ENCODE peak calls at places on chromosomes 2 and 18, in six cellular contexts. One of them, this sample, is unnamed.

GRCh38 chr2:21317131-21317530 is 193.4 kb downstream of the TDRD15 start:
- DNase-seq in neural progenitor cell: peak
- DNase-seq in substantia nigra: peak
- DNase-seq in CD4-positive, alpha-beta T cell: no peak
- DNase-seq in effector memory CD8-positive, alpha-beta T cell: no peak
- DNase-seq in GM13976: peak
- DNase-seq in this sample: no peak

GRCh38 chr2:46878886-46879285 is 36.7 kb downstream of the MCFD2 start:
- DNase-seq in substantia nigra: peak
- DNase-seq in GM13976: no peak
- DNase-seq in neural progenitor cell: peak
- DNase-seq in CD4-positive, alpha-beta T cell: no peak
- DNase-seq in effector memory CD8-positive, alpha-beta T cell: no peak
- DNase-seq in this sample: no peak

GRCh38 chr2:56448999-56449431 is 265.2 kb downstream of the CCDC85A start:
- DNase-seq in effector memory CD8-positive, alpha-beta T cell: no peak
- DNase-seq in neural progenitor cell: peak
- DNase-seq in substantia nigra: no peak
- DNase-seq in CD4-positive, alpha-beta T cell: no peak
- DNase-seq in GM13976: no peak
- DNase-seq in this sample: no peak

GRCh38 chr2:36287363-36288275 is 68.0 kb upstream of the CRIM1 start:
- DNase-seq in neural progenitor cell: no peak
- DNase-seq in GM13976: no peak
- DNase-seq in effector memory CD8-positive, alpha-beta T cell: no peak
- DNase-seq in CD4-positive, alpha-beta T cell: no peak
- DNase-seq in substantia nigra: no peak
- DNase-seq in this sample: no peak

GRCh38 chr2:227472265-227473018 is 486 bp downstream of the AGFG1 start:
- DNase-seq in CD4-positive, alpha-beta T cell: peak
- DNase-seq in GM13976: peak
- DNase-seq in substantia nigra: peak
- DNase-seq in effector memory CD8-positive, alpha-beta T cell: peak
- DNase-seq in neural progenitor cell: peak
- DNase-seq in this sample: peak

GRCh38 chr2:226273440-226273839 is 526.2 kb downstream of the IRS1 start:
- DNase-seq in neural progenitor cell: no peak
- DNase-seq in GM13976: no peak
- DNase-seq in CD4-positive, alpha-beta T cell: no peak
- DNase-seq in substantia nigra: no peak
- DNase-seq in effector memory CD8-positive, alpha-beta T cell: no peak
- DNase-seq in this sample: no peak

GRCh38 chr2:43110442-43110871 is 115.9 kb downstream of the ZFP36L2 start:
- DNase-seq in effector memory CD8-positive, alpha-beta T cell: no peak
- DNase-seq in neural progenitor cell: peak
- DNase-seq in substantia nigra: no peak
- DNase-seq in GM13976: no peak
- DNase-seq in CD4-positive, alpha-beta T cell: no peak
- DNase-seq in this sample: no peak

GRCh38 chr2:169900686-169901085 is 73.4 kb downstream of the UBR3 start:
- DNase-seq in neural progenitor cell: no peak
- DNase-seq in effector memory CD8-positive, alpha-beta T cell: no peak
- DNase-seq in substantia nigra: no peak
- DNase-seq in CD4-positive, alpha-beta T cell: no peak
- DNase-seq in GM13976: no peak
- DNase-seq in this sample: no peak

GRCh38 chr2:89834306-89834705 is 1142.8 kb downstream of the RPIA start:
- DNase-seq in neural progenitor cell: no peak
- DNase-seq in CD4-positive, alpha-beta T cell: no peak
- DNase-seq in effector memory CD8-positive, alpha-beta T cell: no peak
- DNase-seq in substantia nigra: no peak
- DNase-seq in GM13976: no peak
- DNase-seq in this sample: no peak

GRCh38 chr18:59096098-59096779 is 43.4 kb upstream of the SEC11C start:
- DNase-seq in neural progenitor cell: peak
- DNase-seq in effector memory CD8-positive, alpha-beta T cell: no peak
- DNase-seq in CD4-positive, alpha-beta T cell: no peak
- DNase-seq in GM13976: no peak
- DNase-seq in substantia nigra: no peak
- DNase-seq in this sample: no peak

GRCh38 chr2:105793230-105793975 is 48.7 kb downstream of the NCK2 start:
- DNase-seq in CD4-positive, alpha-beta T cell: no peak
- DNase-seq in GM13976: no peak
- DNase-seq in effector memory CD8-positive, alpha-beta T cell: no peak
- DNase-seq in substantia nigra: no peak
- DNase-seq in neural progenitor cell: no peak
- DNase-seq in this sample: no peak

GRCh38 chr2:168457177-168457905 is 1.3 kb downstream of the CERS6 start:
- DNase-seq in CD4-positive, alpha-beta T cell: no peak
- DNase-seq in effector memory CD8-positive, alpha-beta T cell: no peak
- DNase-seq in neural progenitor cell: no peak
- DNase-seq in GM13976: peak
- DNase-seq in substantia nigra: no peak
- DNase-seq in this sample: peak

GRCh38 chr2:43041661-43042360 is 184.6 kb downstream of the ZFP36L2 start:
- DNase-seq in CD4-positive, alpha-beta T cell: no peak
- DNase-seq in GM13976: no peak
- DNase-seq in effector memory CD8-positive, alpha-beta T cell: no peak
- DNase-seq in neural progenitor cell: peak
- DNase-seq in substantia nigra: no peak
- DNase-seq in this sample: no peak

GRCh38 chr2:206981739-206982336 is 42.5 kb downstream of the CPO start:
- DNase-seq in GM13976: peak
- DNase-seq in effector memory CD8-positive, alpha-beta T cell: no peak
- DNase-seq in neural progenitor cell: peak
- DNase-seq in CD4-positive, alpha-beta T cell: peak
- DNase-seq in substantia nigra: peak
- DNase-seq in this sample: peak

This sample was measured in B cell.